ENCODE peak calls at places on chromosome 21, in ten cellular contexts. B is activated naive CD4-positive, alpha-beta T cell; V is hypothalamus; W is GM12891; I is HT1080; P is uterus; X is GDM1; E is foreskin keratinocyte; D is stimulated activated CD4-positive, alpha-beta T cell treated with anti-CD3 and anti-CD28 coated beads, TNF-alpha, amount 100 ng/mL, for 4 hours; H is activated CD4-positive, alpha-beta T cell treated with anti-CD3 and anti-CD28 coated beads, Interleukin-2, amount 10 ng/mL, durations not matched to agents 7 days and 5 days. K is an unnamed sample.

GRCh38 chr21:27426196-27426595 is 459.3 kb upstream of the ADAMTS5 start:
- DNase-seq in P (no peak), E (no peak), B (no peak), I (no peak), X (no peak), W (no peak), V (no peak), H (no peak), D (no peak), K (no peak)

GRCh38 chr21:35294231-35294898 is 245.3 kb upstream of the RUNX1 start:
- DNase-seq in E (peak; percentile 81), V (no peak), D (no peak), B (no peak), X (no peak), H (no peak), W (no peak), I (peak; percentile 52), P (no peak), K (no peak)

GRCh38 chr21:44759628-44760285 is 41.9 kb downstream of the UBE2G2 start:
- DNase-seq in P (no peak), W (no peak), V (no peak), E (no peak), B (no peak), X (no peak), H (no peak), D (no peak), I (no peak), K (no peak)

GRCh38 chr21:16358021-16358420 is 628.2 kb downstream of the USP25 start:
- DNase-seq in P (no peak), B (no peak), D (no peak), V (no peak), X (no peak), H (no peak), W (no peak), I (no peak), E (no peak), K (no peak)

GRCh38 chr21:46229133-46229922 is 754 bp upstream of the LSS start:
- DNase-seq in B (peak; percentile 65), W (peak; percentile 53), V (no peak), X (no peak), E (no peak), H (no peak), D (no peak), P (peak; percentile 63), I (no peak), K (peak; percentile 67)

GRCh38 chr21:46145159-46145839 is 10.1 kb downstream of the FTCD start:
- DNase-seq in X (no peak), E (no peak), B (no peak), D (no peak), H (no peak), W (no peak), V (no peak), I (no peak), P (peak; percentile 21), K (no peak)

GRCh38 chr21:21436012-21436545 is 437.9 kb downstream of the NCAM2 start:
- DNase-seq in D (no peak), W (no peak), H (no peak), I (peak; percentile 37), E (peak; percentile 0), X (no peak), B (no peak), P (no peak), V (no peak), K (no peak)

GRCh38 chr21:43880111-43880985 is 15.3 kb downstream of the AGPAT3 start:
- DNase-seq in H (no peak), B (no peak), P (no peak), E (peak; percentile 15), I (peak; percentile 32), X (no peak), D (no peak), W (no peak), V (peak; percentile 14), K (peak; percentile 11)

GRCh38 chr21:38816400-38816973 is 10.8 kb downstream of the ETS2 start:
- DNase-seq in D (no peak), I (no peak), B (no peak), E (no peak), W (no peak), X (no peak), V (no peak), P (no peak), H (no peak), K (no peak)

GRCh38 chr21:44483288-44484237 is 28.3 kb downstream of the LRRC3 start:
- DNase-seq in V (no peak), H (no peak), X (no peak), P (no peak), I (no peak), E (no peak), B (no peak), D (no peak), W (no peak), K (no peak)

GRCh38 chr21:44939532-44940115 is at the start of gene SLX9:
- DNase-seq in I (peak; percentile 73), E (peak; percentile 58), V (peak; percentile 56), H (peak; percentile 78), W (peak; percentile 97), P (peak; percentile 79), D (peak; percentile 61), B (peak; percentile 77), X (peak; percentile 70), K (peak; percentile 37)

GRCh38 chr21:40681164-40681859 is 165.6 kb downstream of the DSCAM start:
- DNase-seq in D (no peak), P (no peak), V (peak; percentile 11), I (no peak), B (no peak), H (no peak), W (no peak), E (no peak), X (no peak), K (peak; percentile 33)

GRCh38 chr21:45359451-45360217 is 45.3 kb upstream of the COL18A1 start:
- DNase-seq in V (no peak), W (no peak), P (no peak), D (no peak), H (no peak), B (no peak), I (no peak), E (no peak), X (no peak), K (no peak)

GRCh38 chr21:46099476-46099875 is 1.6 kb downstream of the COL6A2 start:
- DNase-seq in I (peak; percentile 31), H (peak; percentile 4), W (peak; percentile 10), D (no peak), E (no peak), V (no peak), X (no peak), P (peak; percentile 50), B (no peak), K (no peak)

GRCh38 chr21:27301216-27301615 is 334.3 kb upstream of the ADAMTS5 start:
- DNase-seq in D (no peak), P (no peak), B (no peak), V (no peak), W (no peak), H (no peak), I (no peak), X (no peak), E (no peak), K (no peak)

GRCh38 chr21:27079807-27080206 is 112.9 kb upstream of the ADAMTS5 start:
- DNase-seq in D (no peak), W (no peak), E (no peak), H (no peak), I (no peak), B (no peak), V (no peak), X (no peak), P (no peak), K (peak; percentile 93)

GRCh38 chr21:39938086-39938611 is 70.9 kb downstream of the PCP4 start:
- DNase-seq in E (no peak), I (no peak), D (no peak), X (no peak), V (no peak), B (no peak), H (no peak), W (no peak), P (no peak), K (no peak)

GRCh38 chr21:36544545-36544944 is 64.6 kb upstream of the CLDN14 start:
- DNase-seq in P (no peak), I (no peak), H (no peak), B (no peak), E (no peak), V (no peak), W (no peak), D (no peak), X (no peak), K (no peak)

GRCh38 chr21:44013380-44014088 is 1.4 kb downstream of the TRAPPC10 start:
- DNase-seq in V (no peak), H (peak; percentile 46), X (no peak), W (no peak), B (no peak), P (no peak), E (no peak), D (no peak), I (no peak), K (no peak)

GRCh38 chr21:46185717-46186116 is 1.5 kb upstream of the SPATC1L start:
- DNase-seq in V (no peak), X (no peak), H (no peak), P (no peak), W (no peak), E (no peak), I (no peak), B (no peak), D (no peak), K (no peak)

GRCh38 chr21:46046471-46046870 is 51.4 kb upstream of the COL6A2 start:
- DNase-seq in B (no peak), P (no peak), V (no peak), E (no peak), I (no peak), W (no peak), H (no peak), X (no peak), D (no peak), K (no peak)

GRCh38 chr21:45129231-45129923 is 55.0 kb downstream of the ADARB1 start:
- DNase-seq in D (no peak), X (no peak), V (no peak), B (no peak), W (no peak), I (peak; percentile 77), H (no peak), P (no peak), E (peak; percentile 53), K (no peak)

GRCh38 chr21:40696246-40696645 is 150.7 kb downstream of the DSCAM start:
- DNase-seq in B (no peak), E (peak; percentile 72), D (no peak), I (no peak), W (no peak), V (no peak), P (no peak), X (no peak), H (no peak), K (no peak)

GRCh38 chr21:37281579-37281978 is 14.4 kb upstream of the VPS26C start:
- DNase-seq in E (no peak), W (no peak), V (no peak), P (no peak), D (no peak), B (no peak), H (no peak), I (no peak), X (no peak), K (no peak)

GRCh38 chr21:26686278-26686677 is 113.2 kb upstream of the CYYR1 start:
- DNase-seq in X (no peak), P (no peak), H (peak; percentile 50), W (no peak), I (peak; percentile 77), V (no peak), D (no peak), E (peak; percentile 49), B (no peak), K (no peak)